ENCODE peak calls at places on chromosome 15, in five cellular contexts. P is tibial artery, X is adrenal gland, C is kidney, N is Peyer's patch. E is an unnamed sample.

GRCh38 chr15:31269961-31270575 is 56.6 kb upstream of the KLF13 start:
- DNase-seq in P (no peak), X (no peak), C (peak), N (no peak), E (no peak)

GRCh38 chr15:88605507-88606436 is 15.4 kb upstream of the AEN start:
- DNase-seq in P (no peak), X (peak), C (no peak), N (no peak), E (peak)

GRCh38 chr15:40595219-40595618 is 1.2 kb downstream of the KNL1 start:
- DNase-seq in P (no peak), X (no peak), C (no peak), N (no peak), E (no peak)

GRCh38 chr15:33638439-33638838 is 327.7 kb downstream of the RYR3 start:
- DNase-seq in P (no peak), X (no peak), C (no peak), N (no peak), E (no peak)

GRCh38 chr15:57213783-57214366 is 162.4 kb upstream of the CGNL1 start:
- DNase-seq in P (no peak), X (no peak), C (no peak), N (no peak), E (no peak)

GRCh38 chr15:82919231-82919886 is 33.2 kb downstream of the HOMER2 start:
- DNase-seq in P (no peak), X (peak), C (peak), N (no peak), E (no peak)

GRCh38 chr15:100602822-100603393 is 519 bp downstream of the ASB7 start:
- DNase-seq in P (no peak), X (no peak), C (no peak), N (peak), E (peak)

GRCh38 chr15:62464705-62465104 is 299.6 kb upstream of the C2CD4B start:
- DNase-seq in P (no peak), X (no peak), C (no peak), N (no peak), E (no peak)

GRCh38 chr15:32956006-32956405 is 238.2 kb downstream of the GREM1 start:
- DNase-seq in P (no peak), X (no peak), C (no peak), N (no peak), E (no peak)

GRCh38 chr15:58410353-58410752 is 21.4 kb upstream of the LIPC start:
- DNase-seq in P (peak), X (no peak), C (no peak), N (no peak), E (peak)

GRCh38 chr15:78182336-78182700 is 33.2 kb downstream of the IDH3A start:
- DNase-seq in P (no peak), X (no peak), C (no peak), N (no peak), E (no peak)

GRCh38 chr15:98663606-98664005 is 15.3 kb downstream of the IGF1R start:
- DNase-seq in P (no peak), X (peak), C (no peak), N (no peak), E (no peak)

GRCh38 chr15:51874751-51875644 is 45.5 kb downstream of the TMOD3 start:
- DNase-seq in P (peak), X (no peak), C (no peak), N (no peak), E (no peak)

GRCh38 chr15:50380089-50380488 is 25.1 kb upstream of the GABPB1 start:
- DNase-seq in P (no peak), X (no peak), C (no peak), N (no peak), E (no peak)

GRCh38 chr15:89417206-89417725 is 79.1 kb downstream of the RHCG start:
- DNase-seq in P (no peak), X (no peak), C (no peak), N (no peak), E (no peak)

GRCh38 chr15:52800852-52801747 is 11.0 kb upstream of the ONECUT1 start:
- DNase-seq in P (no peak), X (no peak), C (no peak), N (no peak), E (no peak)

GRCh38 chr15:90315276-90315982 is 36.7 kb upstream of the ZNF774 start:
- DNase-seq in P (peak), X (peak), C (peak), N (no peak), E (no peak)

GRCh38 chr15:41967506-41968206 is 4.7 kb downstream of the EHD4 start:
- DNase-seq in P (peak), X (peak), C (no peak), N (peak), E (no peak)

GRCh38 chr15:32682569-32682968 is 35.2 kb upstream of the GREM1 start:
- DNase-seq in P (peak), X (peak), C (no peak), N (no peak), E (no peak)

GRCh38 chr15:101379647-101380046 is 84.6 kb upstream of the SNRPA1 start:
- DNase-seq in P (no peak), X (no peak), C (peak), N (no peak), E (no peak)

GRCh38 chr15:31842532-31843195 is 187.7 kb upstream of the CHRNA7 start:
- DNase-seq in P (no peak), X (no peak), C (no peak), N (no peak), E (no peak)

GRCh38 chr15:43777293-43777819 is 590 bp upstream of the ELL3 start:
- DNase-seq in P (peak), X (peak), C (peak), N (peak), E (peak)

GRCh38 chr15:58473720-58474119 is 41.9 kb downstream of the LIPC start:
- DNase-seq in P (no peak), X (no peak), C (no peak), N (no peak), E (no peak)

GRCh38 chr15:64619880-64620839 is 155.2 kb downstream of the RBPMS2 start:
- DNase-seq in P (no peak), X (no peak), C (no peak), N (no peak), E (no peak)

GRCh38 chr15:59963925-59964324 is 40.2 kb upstream of the FOXB1 start:
- DNase-seq in P (no peak), X (no peak), C (no peak), N (no peak), E (no peak)

GRCh38 chr15:57692709-57693108 is 13.8 kb upstream of the POLR2M start:
- DNase-seq in P (no peak), X (no peak), C (no peak), N (no peak), E (no peak)

GRCh38 chr15:40441736-40442531 is 1.2 kb downstream of the BAHD1 start:
- DNase-seq in P (no peak), X (no peak), C (peak), N (peak), E (no peak)

GRCh38 chr15:62691008-62691407 is 351.5 kb upstream of the TPM1 start:
- DNase-seq in P (no peak), X (no peak), C (no peak), N (no peak), E (no peak)

GRCh38 chr15:75620043-75620775 is 5.3 kb downstream of the SNUPN start:
- DNase-seq in P (peak), X (peak), C (no peak), N (no peak), E (no peak)

GRCh38 chr15:66943456-66944095 is 121.8 kb upstream of the SMAD3 start:
- DNase-seq in P (no peak), X (no peak), C (no peak), N (no peak), E (no peak)
- TF ChIP-seq CTCF in P (no peak), X (no peak), C (no peak), N (no peak), E (no peak)

GRCh38 chr15:91942676-91943417 is 89.3 kb downstream of the SLCO3A1 start:
- DNase-seq in P (peak), X (peak), C (peak), N (peak), E (peak)
- H3K27ac ChIP-seq in P (no peak), X (no peak), C (peak), N (peak), E (no peak)

GRCh38 chr15:38134252-38134651 is 118.4 kb upstream of the SPRED1 start:
- DNase-seq in P (peak), X (peak), C (no peak), N (no peak), E (no peak)
- TF ChIP-seq CTCF in P (no peak), X (no peak), C (no peak), N (no peak), E (no peak)

GRCh38 chr15:55204464-55204863 is 7.7 kb upstream of the RSL24D1 start:
- DNase-seq in P (no peak), X (no peak), C (no peak), N (no peak), E (no peak)
- H3K27ac ChIP-seq in P (no peak), X (no peak), C (no peak), N (no peak), E (no peak)

GRCh38 chr15:39246523-39246922 is 334.4 kb upstream of the THBS1 start:
- DNase-seq in P (no peak), X (no peak), C (no peak), N (no peak), E (no peak)
- TF ChIP-seq CTCF in P (no peak), X (no peak), C (no peak), N (no peak), E (no peak)

DNA sequence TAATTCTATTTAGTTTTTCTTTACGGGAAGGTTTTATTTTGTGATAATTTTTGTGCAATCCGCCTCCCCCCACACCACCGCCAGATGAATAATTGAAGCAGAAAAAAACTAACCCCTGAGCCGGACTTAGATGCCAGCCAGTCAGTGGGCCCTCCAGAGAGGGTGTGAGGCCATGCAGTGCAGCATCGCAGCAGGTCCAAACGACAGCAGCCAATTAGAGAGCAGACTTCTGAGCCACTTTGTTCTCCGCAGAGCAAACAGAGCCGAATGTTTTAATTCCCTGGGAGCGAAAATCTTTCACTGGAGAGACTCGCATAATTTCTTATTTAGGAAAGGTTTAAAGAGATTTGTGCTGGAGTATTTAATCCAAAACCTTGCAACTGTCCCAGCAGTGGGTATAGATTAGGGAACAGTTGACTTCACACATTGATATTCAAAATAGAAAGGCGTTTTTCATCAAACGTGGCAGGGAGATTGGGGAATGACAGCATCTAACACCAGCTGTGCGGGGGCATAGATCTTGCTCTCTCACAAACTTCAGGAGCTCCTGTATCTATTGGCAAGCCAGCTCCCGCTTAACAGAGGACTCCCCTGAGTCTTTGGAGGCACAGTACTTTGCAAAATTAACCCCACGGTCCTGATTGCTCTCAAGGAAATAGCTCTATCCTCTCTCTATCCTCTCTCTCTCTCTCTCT is 168.1 kb downstream of the MEX3B start:
- DNase-seq in P (no peak), X (no peak), C (no peak), N (no peak), E (no peak)
- H3K27ac ChIP-seq in P (peak), X (no peak), C (no peak), N (no peak), E (no peak)

DNA sequence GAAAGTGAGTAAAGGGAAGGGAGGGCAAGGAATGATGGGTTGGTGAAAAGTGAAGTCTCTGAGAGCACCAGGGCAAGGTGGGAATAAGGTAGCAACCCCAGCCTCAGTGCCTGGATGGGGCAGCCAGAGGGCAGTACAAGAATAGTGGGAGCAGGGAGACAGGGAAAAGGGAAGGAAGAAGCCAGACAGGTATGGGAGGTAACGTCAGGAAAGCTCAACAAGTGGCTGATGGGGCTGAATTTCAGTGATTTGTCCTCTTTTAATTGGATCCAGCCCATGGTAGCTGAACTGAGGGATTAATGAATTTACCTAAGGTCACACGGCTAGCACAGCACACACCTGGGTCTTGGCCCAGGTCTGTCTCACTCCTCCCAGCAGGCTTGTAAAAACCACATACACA is 12.6 kb downstream of the RORA start:
- DNase-seq in P (no peak), X (no peak), C (no peak), N (no peak), E (no peak)
- TF ChIP-seq CTCF in P (no peak), X (no peak), C (peak), N (no peak), E (no peak)

GRCh38 chr15:77001351-77001750 is 6.4 kb downstream of the PSTPIP1 start:
- DNase-seq in P (no peak), X (no peak), C (peak), N (no peak), E (no peak)

GRCh38 chr15:76999996-77000395 is 5.1 kb downstream of the PSTPIP1 start:
- DNase-seq in P (no peak), X (no peak), C (no peak), N (no peak), E (no peak)

GRCh38 chr15:77002436-77002835 is 7.5 kb downstream of the PSTPIP1 start:
- DNase-seq in P (no peak), X (no peak), C (no peak), N (peak), E (no peak)

GRCh38 chr15:77002954-77003912 is 8.3 kb downstream of the PSTPIP1 start:
- DNase-seq in P (peak), X (peak), C (peak), N (peak), E (peak)

GRCh38 chr15:77001966-77002365 is 7.0 kb downstream of the PSTPIP1 start:
- DNase-seq in P (no peak), X (no peak), C (peak), N (no peak), E (no peak)
- H3K27ac ChIP-seq in P (no peak), X (no peak), C (no peak), N (no peak), E (peak)

GRCh38 chr15:92645731-92646130 is 9.8 kb downstream of the FAM174B start:
- DNase-seq in P (no peak), X (no peak), C (no peak), N (no peak), E (no peak)

GRCh38 chr15:92646216-92646615 is 9.4 kb downstream of the FAM174B start:
- DNase-seq in P (no peak), X (no peak), C (no peak), N (no peak), E (no peak)

GRCh38 chr15:92647467-92648163 is 8.0 kb downstream of the FAM174B start:
- DNase-seq in P (no peak), X (no peak), C (no peak), N (no peak), E (no peak)

GRCh38 chr15:92645051-92645631 is 10.4 kb downstream of the FAM174B start:
- DNase-seq in P (no peak), X (no peak), C (no peak), N (no peak), E (no peak)

GRCh38 chr15:92643849-92644815 is 11.4 kb downstream of the FAM174B start:
- DNase-seq in P (no peak), X (no peak), C (no peak), N (no peak), E (no peak)
- TF ChIP-seq CTCF in P (no peak), X (no peak), C (no peak), N (no peak), E (no peak)

E was measured in CD4-positive, alpha-beta T cell.